ENCODE peak calls at places on chromosomes 1 and 21, in seven cellular contexts. A is HEK293T, T is fibroblast of mammary gland, K is foreskin keratinocyte, L is G401, Z is A172, D is HT1080. O is an unnamed sample.

GRCh38 chr1:21568006-21568746 is 59.0 kb downstream of the ALPL start:
- DNase-seq in A (no peak), T (peak; percentile 32), K (peak; percentile 62), L (peak; percentile 60), Z (peak; percentile 15), D (no peak), O (peak; percentile 77)

GRCh38 chr1:226674892-226675719 is 64.0 kb downstream of the ITPKB start:
- DNase-seq in A (no peak), T (no peak), K (no peak), L (no peak), Z (no peak), D (no peak), O (no peak)

GRCh38 chr1:95039360-95040031 is 33.3 kb downstream of the ALG14 start:
- DNase-seq in A (no peak), T (no peak), K (peak; percentile 88), L (no peak), Z (peak; percentile 37), D (peak; percentile 61), O (peak; percentile 86)

GRCh38 chr21:38619865-38620513 is 121.7 kb upstream of the ERG start:
- DNase-seq in A (no peak), T (peak; percentile 81), K (peak; percentile 58), L (no peak), Z (no peak), D (no peak), O (peak; percentile 78)

GRCh38 chr1:157111396-157112165 is 12.0 kb upstream of the ETV3L start:
- DNase-seq in A (no peak), T (no peak), K (no peak), L (no peak), Z (no peak), D (no peak), O (no peak)

GRCh38 chr1:200530551-200531261 is 89.8 kb downstream of the KIF14 start:
- DNase-seq in A (no peak), T (no peak), K (no peak), L (no peak), Z (no peak), D (no peak), O (no peak)

GRCh38 chr1:108644984-108645383 is 15.9 kb downstream of the HENMT1 start:
- DNase-seq in A (no peak), T (no peak), K (no peak), L (no peak), Z (no peak), D (no peak), O (no peak)

GRCh38 chr1:31397360-31398095 is 15.5 kb upstream of the SERINC2 start:
- DNase-seq in A (no peak), T (peak; percentile 36), K (no peak), L (no peak), Z (peak; percentile 71), D (peak; percentile 62), O (peak; percentile 62)

GRCh38 chr1:116817582-116818064 is 63.4 kb downstream of the CD2 start:
- DNase-seq in A (peak; percentile 76), T (peak; percentile 50), K (peak; percentile 63), L (peak; percentile 23), Z (peak; percentile 55), D (peak; percentile 72), O (peak; percentile 75)

GRCh38 chr1:209886219-209886536 is 51.8 kb upstream of the SYT14 start:
- DNase-seq in A (no peak), T (no peak), K (no peak), L (peak; percentile 22), Z (peak; percentile 68), D (peak; percentile 52), O (no peak)

GRCh38 chr1:118209648-118210047 is 24.6 kb upstream of the SPAG17 start:
- DNase-seq in A (no peak), T (no peak), K (peak; percentile 99), L (no peak), Z (no peak), D (no peak), O (peak; percentile 100)

GRCh38 chr1:174989540-174990181 is 10.1 kb upstream of the CACYBP start:
- DNase-seq in A (no peak), T (no peak), K (no peak), L (no peak), Z (no peak), D (no peak), O (no peak)

GRCh38 chr1:226123591-226124471 is 61.3 kb downstream of the H3-3A start:
- DNase-seq in A (peak; percentile 5), T (no peak), K (no peak), L (no peak), Z (peak; percentile 57), D (no peak), O (peak; percentile 73)

GRCh38 chr1:2512862-2513421 is 13.5 kb downstream of the PANK4 start:
- DNase-seq in A (no peak), T (no peak), K (no peak), L (no peak), Z (no peak), D (no peak), O (no peak)

GRCh38 chr1:179781962-179782361 is 38.9 kb downstream of the FAM163A start:
- DNase-seq in A (no peak), T (peak; percentile 37), K (no peak), L (no peak), Z (no peak), D (no peak), O (no peak)

GRCh38 chr1:225746361-225747179 is 31.1 kb upstream of the SRP9 start:
- DNase-seq in A (no peak), T (peak; percentile 93), K (peak; percentile 75), L (peak; percentile 56), Z (peak; percentile 93), D (peak; percentile 87), O (peak; percentile 87)

GRCh38 chr1:59484090-59484489 is 187.2 kb downstream of the FGGY start:
- DNase-seq in A (no peak), T (peak; percentile 95), K (peak; percentile 82), L (no peak), Z (peak; percentile 88), D (peak; percentile 93), O (peak; percentile 85)

GRCh38 chr21:42369821-42370220 is 3.5 kb upstream of the TFF1 start:
- DNase-seq in A (no peak), T (no peak), K (no peak), L (no peak), Z (no peak), D (no peak), O (no peak)

GRCh38 chr1:172397221-172397620 is 23.3 kb upstream of the C1orf105 start:
- DNase-seq in A (no peak), T (peak; percentile 75), K (peak; percentile 53), L (no peak), Z (peak; percentile 82), D (peak; percentile 23), O (peak; percentile 79)

O was measured in bronchial epithelial cell.